ENCODE peak calls at places on chromosome 9, in eight cellular contexts. One of them, this sample, is unnamed.
A peak's percentile ranks its signal among the peaks of the same experiment; 100 is the strongest.

GRCh38 chr9:4143951-4144717 is 155.7 kb downstream of the GLIS3 start:
- DNase-seq in amniotic stem cell: no peak
- DNase-seq in epithelial cell of prostate: peak; percentile 10
- DNase-seq in H7: no peak
- DNase-seq in aorta: no peak
- DNase-seq in astrocyte of the cerebellum: peak; percentile 57
- DNase-seq in HS-27A: no peak
- DNase-seq in HTR-8/SVneo: no peak
- DNase-seq in this sample: peak; percentile 52

GRCh38 chr9:138102246-138103051 is 224.9 kb downstream of the CACNA1B start:
- DNase-seq in amniotic stem cell: no peak
- DNase-seq in epithelial cell of prostate: no peak
- DNase-seq in aorta: peak; percentile 62
- DNase-seq in H7: peak; percentile 44
- DNase-seq in HTR-8/SVneo: no peak
- DNase-seq in astrocyte of the cerebellum: no peak
- DNase-seq in HS-27A: no peak
- DNase-seq in this sample: no peak

GRCh38 chr9:33350310-33350709 is 52.1 kb downstream of the AQP7 start:
- DNase-seq in HS-27A: no peak
- DNase-seq in astrocyte of the cerebellum: peak; percentile 65
- DNase-seq in epithelial cell of prostate: no peak
- DNase-seq in H7: no peak
- DNase-seq in HTR-8/SVneo: no peak
- DNase-seq in amniotic stem cell: peak; percentile 74
- DNase-seq in aorta: no peak
- DNase-seq in this sample: no peak

GRCh38 chr9:111566234-111566633 is 33.2 kb downstream of the PTGR1 start:
- DNase-seq in HS-27A: no peak
- DNase-seq in epithelial cell of prostate: no peak
- DNase-seq in H7: no peak
- DNase-seq in aorta: no peak
- DNase-seq in amniotic stem cell: no peak
- DNase-seq in HTR-8/SVneo: no peak
- DNase-seq in astrocyte of the cerebellum: no peak
- DNase-seq in this sample: no peak

GRCh38 chr9:99353408-99353807 is 131.3 kb downstream of the SEC61B start:
- DNase-seq in HS-27A: no peak
- DNase-seq in HTR-8/SVneo: no peak
- DNase-seq in epithelial cell of prostate: peak; percentile 33
- DNase-seq in aorta: no peak
- DNase-seq in H7: no peak
- DNase-seq in amniotic stem cell: peak; percentile 82
- DNase-seq in astrocyte of the cerebellum: peak; percentile 36
- DNase-seq in this sample: peak; percentile 13

GRCh38 chr9:81499571-81499970 is 189.8 kb downstream of the TLE1 start:
- DNase-seq in aorta: no peak
- DNase-seq in H7: no peak
- DNase-seq in amniotic stem cell: no peak
- DNase-seq in astrocyte of the cerebellum: no peak
- DNase-seq in HTR-8/SVneo: no peak
- DNase-seq in HS-27A: no peak
- DNase-seq in epithelial cell of prostate: no peak
- DNase-seq in this sample: no peak

GRCh38 chr9:93059097-93059959 is 827 bp downstream of the SUSD3 start:
- DNase-seq in aorta: no peak
- DNase-seq in epithelial cell of prostate: no peak
- DNase-seq in amniotic stem cell: no peak
- DNase-seq in HS-27A: no peak
- DNase-seq in HTR-8/SVneo: no peak
- DNase-seq in H7: peak; percentile 80
- DNase-seq in astrocyte of the cerebellum: no peak
- DNase-seq in this sample: no peak

GRCh38 chr9:84456526-84456925 is 116.0 kb upstream of the SLC28A3 start:
- DNase-seq in astrocyte of the cerebellum: no peak
- DNase-seq in epithelial cell of prostate: no peak
- DNase-seq in aorta: no peak
- DNase-seq in amniotic stem cell: no peak
- DNase-seq in H7: no peak
- DNase-seq in HS-27A: no peak
- DNase-seq in HTR-8/SVneo: no peak
- DNase-seq in this sample: no peak

GRCh38 chr9:121942313-121942712 is 150.8 kb downstream of the TTLL11 start:
- DNase-seq in HS-27A: no peak
- DNase-seq in amniotic stem cell: no peak
- DNase-seq in HTR-8/SVneo: no peak
- DNase-seq in astrocyte of the cerebellum: no peak
- DNase-seq in aorta: no peak
- DNase-seq in epithelial cell of prostate: no peak
- DNase-seq in H7: no peak
- DNase-seq in this sample: no peak

GRCh38 chr9:134474058-134474370 is 147.8 kb downstream of the RXRA start:
- DNase-seq in HTR-8/SVneo: no peak
- DNase-seq in HS-27A: no peak
- DNase-seq in epithelial cell of prostate: no peak
- DNase-seq in astrocyte of the cerebellum: no peak
- DNase-seq in H7: peak; percentile 56
- DNase-seq in aorta: no peak
- DNase-seq in amniotic stem cell: no peak
- DNase-seq in this sample: no peak

GRCh38 chr9:105333076-105333475 is 88.6 kb downstream of the SLC44A1 start:
- DNase-seq in H7: no peak
- DNase-seq in HS-27A: no peak
- DNase-seq in astrocyte of the cerebellum: no peak
- DNase-seq in amniotic stem cell: no peak
- DNase-seq in HTR-8/SVneo: no peak
- DNase-seq in aorta: no peak
- DNase-seq in epithelial cell of prostate: no peak
- DNase-seq in this sample: no peak

GRCh38 chr9:106700676-106701075 is 162.3 kb upstream of the ZNF462 start:
- DNase-seq in aorta: no peak
- DNase-seq in HTR-8/SVneo: no peak
- DNase-seq in HS-27A: no peak
- DNase-seq in epithelial cell of prostate: peak; percentile 69
- DNase-seq in H7: no peak
- DNase-seq in astrocyte of the cerebellum: no peak
- DNase-seq in amniotic stem cell: no peak
- DNase-seq in this sample: peak; percentile 60

GRCh38 chr9:126719677-126720435 is 85.0 kb upstream of the ZBTB43 start:
- DNase-seq in amniotic stem cell: no peak
- DNase-seq in HTR-8/SVneo: peak; percentile 34
- DNase-seq in HS-27A: no peak
- DNase-seq in astrocyte of the cerebellum: peak; percentile 15
- DNase-seq in H7: peak; percentile 86
- DNase-seq in aorta: peak; percentile 85
- DNase-seq in epithelial cell of prostate: no peak
- DNase-seq in this sample: peak; percentile 73

GRCh38 chr9:132094314-132094791 is 14.7 kb upstream of the MED27 start:
- DNase-seq in epithelial cell of prostate: peak; percentile 34
- DNase-seq in astrocyte of the cerebellum: peak; percentile 62
- DNase-seq in HTR-8/SVneo: no peak
- DNase-seq in aorta: no peak
- DNase-seq in amniotic stem cell: peak; percentile 30
- DNase-seq in HS-27A: no peak
- DNase-seq in H7: no peak
- DNase-seq in this sample: peak; percentile 84

GRCh38 chr9:137951107-137951506 is 73.5 kb downstream of the CACNA1B start:
- DNase-seq in H7: no peak
- DNase-seq in epithelial cell of prostate: no peak
- DNase-seq in HTR-8/SVneo: no peak
- DNase-seq in HS-27A: no peak
- DNase-seq in astrocyte of the cerebellum: no peak
- DNase-seq in amniotic stem cell: no peak
- DNase-seq in aorta: no peak
- DNase-seq in this sample: no peak

GRCh38 chr9:114218264-114219120 is 63.2 kb downstream of the COL27A1 start:
- DNase-seq in H7: no peak
- DNase-seq in amniotic stem cell: peak; percentile 31
- DNase-seq in astrocyte of the cerebellum: no peak
- DNase-seq in aorta: no peak
- DNase-seq in HTR-8/SVneo: no peak
- DNase-seq in epithelial cell of prostate: no peak
- DNase-seq in HS-27A: no peak
- DNase-seq in this sample: no peak

GRCh38 chr9:90344013-90344412 is 298.6 kb downstream of the DIRAS2 start:
- DNase-seq in aorta: no peak
- DNase-seq in amniotic stem cell: no peak
- DNase-seq in HTR-8/SVneo: no peak
- DNase-seq in H7: no peak
- DNase-seq in epithelial cell of prostate: peak; percentile 70
- DNase-seq in HS-27A: no peak
- DNase-seq in astrocyte of the cerebellum: peak; percentile 69
- DNase-seq in this sample: peak; percentile 97

GRCh38 chr9:97315550-97315949 is 8.1 kb downstream of the CCDC180 start:
- DNase-seq in amniotic stem cell: no peak
- DNase-seq in HTR-8/SVneo: no peak
- DNase-seq in epithelial cell of prostate: no peak
- DNase-seq in HS-27A: no peak
- DNase-seq in aorta: no peak
- DNase-seq in H7: peak; percentile 7
- DNase-seq in astrocyte of the cerebellum: no peak
- DNase-seq in this sample: peak; percentile 39

GRCh38 chr9:72526901-72527800 is 5.7 kb downstream of the TMC1 start:
- DNase-seq in H7: peak; percentile 49
- DNase-seq in epithelial cell of prostate: peak; percentile 75
- DNase-seq in amniotic stem cell: peak; percentile 76
- DNase-seq in aorta: peak; percentile 85
- DNase-seq in HTR-8/SVneo: peak; percentile 67
- DNase-seq in HS-27A: no peak
- DNase-seq in astrocyte of the cerebellum: peak; percentile 88
- DNase-seq in this sample: peak; percentile 72

GRCh38 chr9:93309889-93310425 is 126.0 kb downstream of the WNK2 start:
- DNase-seq in H7: no peak
- DNase-seq in epithelial cell of prostate: no peak
- DNase-seq in HS-27A: no peak
- DNase-seq in HTR-8/SVneo: no peak
- DNase-seq in aorta: no peak
- DNase-seq in amniotic stem cell: no peak
- DNase-seq in astrocyte of the cerebellum: no peak
- DNase-seq in this sample: no peak

GRCh38 chr9:75378926-75379325 is 290.6 kb downstream of the OSTF1 start:
- DNase-seq in HS-27A: no peak
- DNase-seq in astrocyte of the cerebellum: no peak
- DNase-seq in amniotic stem cell: no peak
- DNase-seq in epithelial cell of prostate: no peak
- DNase-seq in H7: no peak
- DNase-seq in aorta: no peak
- DNase-seq in HTR-8/SVneo: no peak
- DNase-seq in this sample: no peak

GRCh38 chr9:5832093-5832542 is 799 bp downstream of the ERMP1 start:
- DNase-seq in astrocyte of the cerebellum: no peak
- DNase-seq in epithelial cell of prostate: no peak
- DNase-seq in aorta: no peak
- DNase-seq in HS-27A: no peak
- DNase-seq in HTR-8/SVneo: no peak
- DNase-seq in amniotic stem cell: no peak
- DNase-seq in H7: no peak
- DNase-seq in this sample: no peak

GRCh38 chr9:77016526-77017504 is 2.6 kb upstream of the FOXB2 start:
- DNase-seq in aorta: no peak
- DNase-seq in H7: peak; percentile 78
- DNase-seq in HS-27A: no peak
- DNase-seq in HTR-8/SVneo: no peak
- DNase-seq in epithelial cell of prostate: no peak
- DNase-seq in astrocyte of the cerebellum: no peak
- DNase-seq in amniotic stem cell: no peak
- DNase-seq in this sample: no peak

GRCh38 chr9:87873607-87874319 is 8.9 kb upstream of the SPATA31E1 start:
- DNase-seq in epithelial cell of prostate: no peak
- DNase-seq in HTR-8/SVneo: no peak
- DNase-seq in amniotic stem cell: no peak
- DNase-seq in HS-27A: no peak
- DNase-seq in aorta: no peak
- DNase-seq in astrocyte of the cerebellum: no peak
- DNase-seq in H7: peak; percentile 18
- DNase-seq in this sample: no peak

GRCh38 chr9:120441446-120442279 is 138.3 kb downstream of the CDK5RAP2 start:
- DNase-seq in HS-27A: no peak
- DNase-seq in astrocyte of the cerebellum: peak; percentile 28
- DNase-seq in amniotic stem cell: peak; percentile 40
- DNase-seq in H7: no peak
- DNase-seq in epithelial cell of prostate: peak; percentile 20
- DNase-seq in HTR-8/SVneo: no peak
- DNase-seq in aorta: no peak
- DNase-seq in this sample: peak; percentile 81

GRCh38 chr9:121690316-121690715 is 38.9 kb downstream of the DAB2IP start:
- DNase-seq in epithelial cell of prostate: no peak
- DNase-seq in HTR-8/SVneo: no peak
- DNase-seq in HS-27A: no peak
- DNase-seq in aorta: no peak
- DNase-seq in H7: no peak
- DNase-seq in astrocyte of the cerebellum: no peak
- DNase-seq in amniotic stem cell: no peak
- DNase-seq in this sample: no peak

GRCh38 chr9:70480405-70480980 is 66.0 kb upstream of the KLF9 start:
- DNase-seq in amniotic stem cell: no peak
- DNase-seq in epithelial cell of prostate: no peak
- DNase-seq in HS-27A: no peak
- DNase-seq in HTR-8/SVneo: no peak
- DNase-seq in astrocyte of the cerebellum: peak; percentile 60
- DNase-seq in aorta: peak; percentile 92
- DNase-seq in H7: peak; percentile 30
- DNase-seq in this sample: no peak

GRCh38 chr9:116286287-116286686 is 132.7 kb downstream of the PAPPA start:
- DNase-seq in HS-27A: no peak
- DNase-seq in amniotic stem cell: no peak
- DNase-seq in astrocyte of the cerebellum: no peak
- DNase-seq in epithelial cell of prostate: no peak
- DNase-seq in H7: peak; percentile 28
- DNase-seq in aorta: no peak
- DNase-seq in HTR-8/SVneo: no peak
- DNase-seq in this sample: no peak

GRCh38 chr9:14935099-14935710 is 25.0 kb upstream of the FREM1 start:
- DNase-seq in amniotic stem cell: no peak
- DNase-seq in HS-27A: no peak
- DNase-seq in H7: no peak
- DNase-seq in astrocyte of the cerebellum: peak; percentile 26
- DNase-seq in epithelial cell of prostate: no peak
- DNase-seq in HTR-8/SVneo: no peak
- DNase-seq in aorta: no peak
- DNase-seq in this sample: no peak

GRCh38 chr9:91783411-91783810 is 166.6 kb downstream of the ROR2 start:
- DNase-seq in H7: no peak
- DNase-seq in epithelial cell of prostate: no peak
- DNase-seq in astrocyte of the cerebellum: no peak
- DNase-seq in aorta: no peak
- DNase-seq in amniotic stem cell: no peak
- DNase-seq in HTR-8/SVneo: no peak
- DNase-seq in HS-27A: no peak
- DNase-seq in this sample: no peak

GRCh38 chr9:13841801-13842462 is 472.0 kb downstream of the NFIB start:
- DNase-seq in epithelial cell of prostate: no peak
- DNase-seq in HS-27A: no peak
- DNase-seq in amniotic stem cell: no peak
- DNase-seq in HTR-8/SVneo: no peak
- DNase-seq in H7: peak; percentile 11
- DNase-seq in aorta: no peak
- DNase-seq in astrocyte of the cerebellum: no peak
- DNase-seq in this sample: no peak